ENCODE peak calls at places on chromosomes 1 and 21, in eight cellular contexts. K, Y, W, X, G, H, T and N are unnamed samples. For H3K4me1, the result is how much of the 10 kb centered on the place peaks cover.

GRCh38 chr1:100708476-100709062 is 11.0 kb upstream of the VCAM1 start:
- DNase-seq in T (no peak), Y (no peak), X (no peak), K (no peak), W (no peak), H (no peak), G (no peak), N (no peak)

GRCh38 chr21:42765656-42766055 is 112.2 kb downstream of the PDE9A start:
- DNase-seq in K (no peak), G (no peak), Y (no peak), H (no peak), W (no peak), X (no peak), T (no peak), N (no peak)

GRCh38 chr21:42609806-42610205 is 43.6 kb upstream of the PDE9A start:
- DNase-seq in K (no peak), T (no peak), W (no peak), Y (no peak), X (no peak), G (no peak), H (no peak), N (no peak)

GRCh38 chr1:94396356-94396755 is 21.8 kb upstream of the ABCD3 start:
- DNase-seq in Y (no peak), K (no peak), H (no peak), W (no peak), T (no peak), X (no peak), G (no peak), N (no peak)

GRCh38 chr1:21436488-21437340 is 3.2 kb upstream of the NBPF3 start:
- DNase-seq in G (no peak), H (no peak), W (no peak), K (no peak), T (no peak), Y (no peak), X (peak), N (peak)

GRCh38 chr1:233490488-233490887 is 123.4 kb upstream of the KCNK1 start:
- DNase-seq in H (no peak), X (no peak), Y (no peak), K (no peak), W (no peak), G (no peak), T (no peak), N (no peak)

GRCh38 chr1:170562644-170563338 is 30.8 kb downstream of the GORAB start:
- DNase-seq in K (peak), W (peak), H (peak), G (peak), Y (peak), X (no peak), T (no peak), N (peak)

GRCh38 chr1:154729031-154729442 is 121.1 kb upstream of the ADAR start:
- DNase-seq in H (no peak), Y (peak), T (no peak), G (no peak), X (no peak), W (peak), K (no peak), N (no peak)

GRCh38 chr1:33341190-33341589 is 20.3 kb upstream of the A3GALT2 start:
- DNase-seq in T (no peak), G (no peak), W (no peak), K (no peak), X (no peak), Y (no peak), H (no peak), N (no peak)

GRCh38 chr1:58497499-58497898 is 49.0 kb downstream of the OMA1 start:
- DNase-seq in H (no peak), X (no peak), K (no peak), G (no peak), T (no peak), W (no peak), Y (no peak), N (no peak)

GRCh38 chr1:172121071-172121717 is 279.9 kb downstream of the DNM3 start:
- DNase-seq in H (no peak), W (no peak), T (no peak), K (no peak), Y (no peak), G (no peak), X (no peak), N (no peak)

GRCh38 chr1:4395158-4395557 is 259.3 kb upstream of the AJAP1 start:
- DNase-seq in K (no peak), X (no peak), W (peak), T (no peak), H (no peak), G (no peak), Y (no peak), N (no peak)

GRCh38 chr1:31460027-31460426 is 47.0 kb downstream of the SERINC2 start:
- DNase-seq in T (no peak), G (no peak), K (no peak), W (no peak), Y (no peak), X (no peak), H (no peak), N (no peak)

GRCh38 chr1:22216210-22216883 is 73.5 kb upstream of the WNT4 start:
- DNase-seq in Y (no peak), G (no peak), K (no peak), T (no peak), H (no peak), X (no peak), W (no peak), N (peak)

GRCh38 chr1:225870883-225871282 is 11.3 kb downstream of the TMEM63A start:
- DNase-seq in T (no peak), Y (no peak), W (no peak), K (no peak), H (no peak), G (no peak), X (no peak), N (no peak)

GRCh38 chr1:1615256-1616044 is at the start of gene MIB2:
- DNase-seq in W (peak), Y (peak), G (peak), K (peak), X (peak), H (peak), T (peak), N (peak)

DNA sequence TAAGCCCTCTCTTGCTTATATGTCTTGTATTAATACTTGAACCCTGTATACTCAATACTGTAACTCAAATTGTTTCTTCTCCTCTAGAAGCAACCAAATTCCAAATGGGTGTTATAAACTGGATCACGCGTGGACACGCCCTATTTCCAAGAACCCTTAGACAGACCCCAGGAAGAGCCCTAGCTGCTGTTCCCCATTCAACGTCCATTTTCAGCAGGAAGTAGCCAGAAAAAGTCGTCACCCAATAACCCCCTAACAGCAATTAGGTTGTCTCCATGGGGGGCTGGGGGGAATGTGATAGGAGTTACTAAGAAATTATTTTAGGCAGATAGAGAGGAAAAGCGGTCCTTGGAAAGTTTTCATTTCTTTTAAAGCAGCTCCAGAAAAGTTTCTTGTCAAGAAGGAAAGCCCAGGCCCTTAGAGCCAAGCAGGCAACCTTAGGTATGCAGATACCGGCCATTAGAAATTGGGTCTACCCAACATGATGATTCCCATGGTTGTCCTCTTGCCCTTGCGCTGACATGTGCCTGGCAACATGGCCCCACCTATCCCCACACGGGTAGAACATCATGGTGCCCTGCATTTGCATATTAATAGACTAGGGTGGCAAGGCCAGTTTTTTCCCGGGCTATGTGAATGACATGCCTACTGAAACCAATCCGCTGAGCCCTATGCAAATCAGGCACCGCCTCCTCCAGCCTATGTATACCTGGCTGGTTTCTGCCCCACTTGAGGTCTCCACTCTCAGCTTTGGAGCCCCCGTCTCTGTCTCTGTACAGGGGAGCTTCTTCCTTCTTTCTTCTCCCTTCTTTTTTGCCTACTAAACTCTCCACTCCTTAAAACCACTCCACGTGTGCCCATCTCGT is 4.0 kb upstream of the CD46 start:
- DNase-seq in X (no peak), Y (no peak), K (no peak), T (no peak), W (no peak), G (no peak), H (no peak), N (no peak)
- TF ChIP-seq POLR2A in X (no peak), Y (no peak), K (no peak), T (no peak), W (peak), G (no peak), H (no peak), N (no peak)

GRCh38 chr1:27149714-27150113 is 5.2 kb downstream of the SLC9A1 start:
- DNase-seq in H (no peak), K (no peak), G (no peak), T (no peak), W (no peak), Y (no peak), X (no peak), N (peak)
- H3K4me1 ChIP-seq in H (under half), K (half or more), G (under half), T (under half), W (under half), Y (under half), X (half or more), N (half or more)

GRCh38 chr1:152497273-152497672 is 13.3 kb upstream of the LCE5A start:
- DNase-seq in Y (no peak), W (peak), T (no peak), G (no peak), H (no peak), X (no peak), K (no peak), N (no peak)
- TF ChIP-seq CTCF in Y (no peak), W (peak), T (peak), G (no peak), H (no peak), X (no peak), K (no peak), N (no peak)

GRCh38 chr1:214586621-214587020 is 16.4 kb upstream of the CENPF start:
- DNase-seq in Y (no peak), H (no peak), G (no peak), T (no peak), W (no peak), X (no peak), K (no peak), N (no peak)
- TF ChIP-seq POLR2A in Y (no peak), H (no peak), G (no peak), T (no peak), W (no peak), X (no peak), K (no peak), N (no peak)